ENCODE peak calls at places on chromosomes 16 and 17, in four cellular contexts. V is effector memory CD4-positive, alpha-beta T cell; U is cardiac muscle cell; G is breast epithelium. Y is an unnamed sample. For H3K4me1, the result is how much of the 10 kb centered on the place peaks cover.

GRCh38 chr17:38608648-38609047 is 2.9 kb upstream of the SRCIN1 start:
- DNase-seq in V (no peak), U (no peak), G (peak), Y (no peak)

GRCh38 chr17:17179371-17179827 is 26.7 kb downstream of the PLD6 start:
- DNase-seq in V (no peak), U (no peak), G (no peak), Y (no peak)

GRCh38 chr16:73616186-73616585 is 568.3 kb upstream of the ZFHX3 start:
- DNase-seq in V (no peak), U (no peak), G (no peak), Y (no peak)

GRCh38 chr17:82905130-82905529 is 65.3 kb upstream of the ZNF750 start:
- DNase-seq in V (no peak), U (no peak), G (no peak), Y (no peak)

GRCh38 chr16:30924086-30924714 is 828 bp downstream of the FBXL19 start:
- DNase-seq in V (no peak), U (peak), G (no peak), Y (no peak)

GRCh38 chr16:17275989-17276530 is 194.7 kb downstream of the XYLT1 start:
- DNase-seq in V (no peak), U (no peak), G (no peak), Y (no peak)

GRCh38 chr16:3065742-3066439 is 451 bp downstream of the IL32 start:
- DNase-seq in V (no peak), U (no peak), G (no peak), Y (no peak)

GRCh38 chr17:42980766-42981397 is 517 bp downstream of the RUNDC1 start:
- DNase-seq in V (no peak), U (peak), G (no peak), Y (peak)

GRCh38 chr16:4500283-4500682 is 24.1 kb downstream of the HMOX2 start:
- DNase-seq in V (no peak), U (peak), G (no peak), Y (no peak)

GRCh38 chr17:72264682-72265405 is 144.0 kb downstream of the SOX9 start:
- DNase-seq in V (no peak), U (no peak), G (no peak), Y (no peak)

GRCh38 chr17:41340934-41341861 is 9.4 kb downstream of the KRT33A start:
- DNase-seq in V (peak), U (no peak), G (no peak), Y (peak)

GRCh38 chr17:75340636-75341035 is 51.4 kb upstream of the SLC25A19 start:
- DNase-seq in V (no peak), U (no peak), G (no peak), Y (no peak)

GRCh38 chr17:19013806-19014627 is 9.5 kb upstream of the FAM83G start:
- DNase-seq in V (no peak), U (no peak), G (no peak), Y (no peak)
- H3K4me1 ChIP-seq in V (under half), U (under half), G (under half), Y (under half)

GRCh38 chr17:73368085-73368631 is 56.4 kb upstream of the CDC42EP4 start:
- DNase-seq in V (no peak), U (no peak), G (no peak), Y (no peak)
- H3K4me1 ChIP-seq in V (under half), U (under half), G (under half), Y (under half)

DNA sequence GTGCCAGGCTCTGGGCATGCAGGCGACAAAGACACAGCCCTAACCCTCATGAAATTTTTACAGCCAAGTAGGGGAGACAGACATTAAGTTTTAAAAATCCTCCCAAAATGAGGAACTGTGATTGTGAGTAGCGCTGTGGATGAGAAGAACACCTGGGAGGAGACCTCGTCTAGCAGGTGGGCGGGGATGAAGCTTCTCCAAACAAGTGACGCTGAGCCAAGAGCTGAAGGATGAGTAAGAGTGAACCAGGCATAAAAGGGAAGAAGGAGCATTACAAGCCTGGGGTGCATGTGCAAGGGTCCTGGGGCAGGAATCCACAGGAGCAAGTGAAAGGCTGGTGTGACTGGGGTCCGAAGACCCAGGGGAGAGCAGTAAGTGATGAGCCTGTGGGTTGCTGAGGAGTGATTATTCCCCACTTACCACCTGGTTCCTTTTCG is 149.4 kb upstream of the HS3ST2 start:
- DNase-seq in V (no peak), U (no peak), G (no peak), Y (no peak)
- H3K4me1 ChIP-seq in V (under half), U (under half), G (under half), Y (under half)

GRCh38 chr17:77034677-77035424 is 105.9 kb upstream of the SEC14L1 start:
- DNase-seq in V (no peak), U (no peak), G (no peak), Y (no peak)

GRCh38 chr17:77035526-77035925 is 105.2 kb upstream of the SEC14L1 start:
- DNase-seq in V (no peak), U (no peak), G (no peak), Y (no peak)

GRCh38 chr17:77036841-77037381 is 103.9 kb upstream of the SEC14L1 start:
- DNase-seq in V (no peak), U (no peak), G (no peak), Y (no peak)

GRCh38 chr17:77037943-77038342 is 102.8 kb upstream of the SEC14L1 start:
- DNase-seq in V (no peak), U (no peak), G (no peak), Y (no peak)

DNA sequence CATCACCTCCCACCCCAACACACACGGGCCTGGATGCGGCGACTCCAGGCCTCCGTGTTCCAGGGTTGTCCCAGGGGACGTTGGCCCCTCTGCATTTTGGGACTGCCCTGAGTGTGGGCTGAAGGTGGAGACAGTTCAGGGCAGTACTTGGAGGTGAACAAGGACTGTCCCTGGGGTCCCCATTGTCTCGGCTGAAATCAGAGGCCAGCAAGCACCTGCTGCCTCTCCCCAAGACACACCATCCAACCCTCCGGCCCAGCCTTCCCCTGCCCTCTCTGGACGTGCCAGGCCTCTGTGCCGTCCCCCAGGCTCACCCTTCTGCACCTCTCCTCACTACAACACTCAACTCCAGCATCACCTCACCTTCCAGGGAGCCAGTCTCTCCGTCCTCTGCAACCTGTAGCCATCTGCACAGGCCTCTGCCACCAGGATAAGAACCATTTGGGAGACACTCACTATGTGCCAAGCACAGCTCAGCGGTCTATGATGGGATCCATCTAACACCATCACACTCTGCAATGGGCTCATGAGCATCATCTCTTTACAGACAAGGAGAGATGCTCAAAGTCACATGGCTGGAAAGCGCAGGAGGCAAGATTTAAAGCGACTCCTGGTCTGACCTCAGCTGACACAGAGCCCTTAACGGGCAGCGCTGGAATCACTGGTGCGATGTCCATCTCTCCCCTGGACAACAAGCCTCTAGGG is 104.5 kb upstream of the SEC14L1 start:
- DNase-seq in V (no peak), U (no peak), G (no peak), Y (no peak)
- H3K4me1 ChIP-seq in V (under half), U (under half), G (under half), Y (under half)

DNA sequence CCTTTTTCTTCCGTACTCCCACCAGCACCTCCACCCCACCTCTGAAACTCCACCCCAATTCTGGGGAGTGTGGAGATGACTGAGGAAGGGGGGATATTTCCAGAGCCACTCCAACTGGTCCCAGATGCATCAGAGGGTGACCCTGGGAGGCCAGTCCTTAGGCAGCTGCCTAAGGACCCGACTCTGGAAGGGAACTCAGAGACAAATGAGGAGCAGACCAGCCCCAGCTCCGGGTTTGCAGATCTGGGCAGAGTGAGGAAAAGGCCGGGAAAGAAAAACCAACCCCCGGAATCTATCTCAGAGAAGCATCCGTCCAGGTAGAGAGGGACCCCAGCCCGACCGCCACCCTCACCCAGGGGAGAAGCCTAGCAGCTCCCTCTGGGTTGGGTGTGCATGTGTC is 41.5 kb downstream of the SOCS3 start:
- DNase-seq in V (no peak), U (no peak), G (no peak), Y (no peak)
- H3K4me1 ChIP-seq in V (under half), U (under half), G (under half), Y (under half)

DNA sequence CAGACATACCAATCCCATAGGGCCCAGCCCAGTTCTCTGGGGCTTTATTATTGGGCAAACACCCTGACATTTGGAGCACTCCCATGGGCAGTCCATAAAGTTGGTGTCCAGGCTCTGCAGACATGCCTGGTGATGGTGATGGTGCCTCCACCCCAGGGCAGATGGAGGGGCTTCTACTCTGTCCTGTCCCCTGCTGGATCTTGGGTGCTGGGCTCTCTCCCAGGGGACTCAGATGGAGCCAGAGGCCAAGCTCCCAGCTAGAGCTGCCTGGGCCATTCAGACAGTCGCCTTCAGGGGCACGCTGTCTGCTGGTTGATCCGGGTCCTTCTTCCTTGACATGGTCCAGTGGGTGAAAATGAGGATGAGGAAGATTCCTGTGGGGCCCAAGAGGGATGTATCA is 10.6 kb downstream of the CDH16 start:
- DNase-seq in V (no peak), U (no peak), G (no peak), Y (no peak)
- H3K4me1 ChIP-seq in V (under half), U (under half), G (under half), Y (under half)

GRCh38 chr17:68709995-68710780 is 109.0 kb upstream of the FAM20A start:
- DNase-seq in V (no peak), U (no peak), G (no peak), Y (no peak)
- H3K4me1 ChIP-seq in V (under half), U (under half), G (under half), Y (under half)

DNA sequence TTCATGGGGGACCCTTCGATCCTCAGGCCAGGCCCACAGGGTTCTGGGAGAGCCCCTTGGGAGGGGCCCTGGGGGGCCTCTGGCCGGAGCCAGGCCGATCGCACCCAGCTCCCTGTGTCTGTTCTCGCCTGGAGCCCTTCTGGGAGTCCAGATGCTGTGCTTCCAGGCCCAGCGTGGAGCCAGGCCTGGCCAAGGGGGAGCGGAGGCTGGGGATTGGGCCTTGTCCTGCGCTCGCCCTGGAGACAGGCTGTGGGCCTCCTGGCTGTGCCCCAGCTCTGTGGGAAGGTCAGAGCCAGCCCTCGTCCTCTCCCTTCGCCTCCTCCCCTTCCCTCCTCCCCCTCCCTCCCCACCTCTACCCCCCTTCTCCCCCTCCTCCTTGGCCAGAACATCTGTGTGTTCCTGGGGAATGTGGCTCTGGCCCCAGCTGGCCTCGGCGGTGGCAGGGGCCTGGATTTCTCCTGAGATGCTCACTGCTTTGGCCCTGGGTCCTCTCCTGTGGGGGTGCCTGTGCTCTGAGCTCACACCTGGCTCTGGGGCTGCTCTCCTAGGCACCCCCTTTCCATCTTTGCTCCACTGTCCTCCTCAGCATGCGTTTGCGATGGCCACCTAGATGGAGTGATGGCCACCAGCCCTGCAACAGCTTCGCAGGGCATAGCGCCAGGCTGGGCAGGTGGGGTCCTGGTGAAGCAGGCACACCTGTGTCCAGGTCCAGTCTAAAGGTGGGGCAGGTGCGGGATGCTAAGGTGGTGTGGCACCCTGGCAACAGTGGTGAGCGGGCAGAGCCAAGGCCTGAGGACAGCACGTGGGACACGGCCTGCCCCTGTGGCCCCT is 90.6 kb upstream of the CIBAR2 start:
- DNase-seq in V (no peak), U (peak), G (peak), Y (no peak)
- H3K4me1 ChIP-seq in V (under half), U (half or more), G (under half), Y (under half)

GRCh38 chr16:57693539-57693938 is 1.1 kb upstream of the DRC7 start:
- DNase-seq in V (no peak), U (no peak), G (no peak), Y (no peak)

GRCh38 chr16:57696240-57696639 is 1.6 kb downstream of the DRC7 start:
- DNase-seq in V (no peak), U (no peak), G (no peak), Y (no peak)

GRCh38 chr16:57695378-57696054 is 910 bp downstream of the DRC7 start:
- DNase-seq in V (no peak), U (no peak), G (no peak), Y (no peak)

GRCh38 chr16:57694191-57694555 is 433 bp upstream of the DRC7 start:
- DNase-seq in V (no peak), U (no peak), G (no peak), Y (no peak)

GRCh38 chr16:57694556-57695377 is at the start of gene DRC7:
- DNase-seq in V (no peak), U (peak), G (no peak), Y (no peak)
- H3K4me1 ChIP-seq in V (under half), U (under half), G (under half), Y (under half)

GRCh38 chr16:29182501-29182900 is 197.6 kb downstream of the LAT start:
- DNase-seq in V (no peak), U (no peak), G (no peak), Y (no peak)
- H3K4me1 ChIP-seq in V (under half), U (under half), G (under half), Y (under half)

Y was measured in CD8-positive, alpha-beta T cell.